ENCODE peak calls at places on chromosomes 7 and 10, in six cellular contexts. O is CD8-positive, alpha-beta T cell; U is kidney; S is hepatocyte; I is A549; Q is PC-3. T is an unnamed sample.

GRCh38 chr7:2626498-2627117 is 5.2 kb upstream of the TTYH3 start:
- DNase-seq in O (no peak), U (no peak), S (no peak), I (no peak), Q (no peak), T (no peak)

GRCh38 chr7:85554294-85554877 is 367.5 kb upstream of the SEMA3D start:
- DNase-seq in O (no peak), U (no peak), S (peak; percentile 84), I (peak; percentile 0), Q (peak; percentile 82), T (no peak)

GRCh38 chr10:51886438-51887068 is 187.2 kb upstream of the CSTF2T start:
- DNase-seq in O (no peak), U (no peak), S (no peak), I (no peak), Q (peak; percentile 85), T (no peak)

GRCh38 chr7:51366930-51367613 is 50.5 kb upstream of the COBL start:
- DNase-seq in O (no peak), U (no peak), S (peak; percentile 86), I (peak; percentile 84), Q (peak; percentile 75), T (no peak)

GRCh38 chr7:37448637-37449331 is at the start of gene ELMO1:
- DNase-seq in O (peak; percentile 76), U (peak; percentile 92), S (peak; percentile 88), I (peak; percentile 76), Q (peak; percentile 2), T (peak; percentile 86)

GRCh38 chr7:122626785-122627184 is 72.1 kb downstream of the RNF133 start:
- DNase-seq in O (no peak), U (no peak), S (no peak), I (no peak), Q (no peak), T (no peak)

GRCh38 chr10:49324711-49325110 is 25.7 kb downstream of the C10orf71 start:
- DNase-seq in O (no peak), U (no peak), S (no peak), I (no peak), Q (peak; percentile 57), T (no peak)

GRCh38 chr10:116836902-116837513 is 12.3 kb upstream of the ENO4 start:
- DNase-seq in O (no peak), U (no peak), S (no peak), I (no peak), Q (no peak), T (no peak)

GRCh38 chr7:13068032-13068431 is 380.6 kb downstream of the ARL4A start:
- DNase-seq in O (no peak), U (no peak), S (no peak), I (no peak), Q (no peak), T (no peak)

GRCh38 chr7:36441344-36442022 is 51.8 kb downstream of the ANLN start:
- DNase-seq in O (no peak), U (no peak), S (no peak), I (no peak), Q (no peak), T (no peak)

GRCh38 chr7:5596046-5596895 is 172.6 kb upstream of the TNRC18 start:
- DNase-seq in O (peak; percentile 70), U (peak; percentile 94), S (peak; percentile 89), I (peak; percentile 84), Q (peak; percentile 87), T (peak; percentile 87)

GRCh38 chr7:5598769-5599371 is 175.2 kb upstream of the TNRC18 start:
- DNase-seq in O (no peak), U (no peak), S (peak; percentile 85), I (no peak), Q (no peak), T (no peak)

GRCh38 chr7:5596896-5597246 is 173.2 kb upstream of the TNRC18 start:
- DNase-seq in O (no peak), U (no peak), S (no peak), I (no peak), Q (no peak), T (no peak)

GRCh38 chr7:5598261-5598761 is 174.7 kb upstream of the TNRC18 start:
- DNase-seq in O (no peak), U (no peak), S (no peak), I (no peak), Q (no peak), T (no peak)

GRCh38 chr7:5597772-5598171 is 174.1 kb upstream of the TNRC18 start:
- DNase-seq in O (no peak), U (no peak), S (peak; percentile 54), I (no peak), Q (no peak), T (no peak)
- H3K4me1 ChIP-seq in O (peaks cover 33% of the 10 kb centered on the region), U (no peaks in the 10 kb centered on the region), S (peaks cover 47% of the 10 kb centered on the region), I (peaks cover 43% of the 10 kb centered on the region), Q (peaks cover 38% of the 10 kb centered on the region), T (peaks cover 13% of the 10 kb centered on the region)

GRCh38 chr7:132677941-132678340 is 101.7 kb upstream of the PLXNA4 start:
- DNase-seq in O (no peak), U (no peak), S (no peak), I (no peak), Q (no peak), T (no peak)
- H3K27ac ChIP-seq in O (no peak overlapping the region), U (no peak overlapping the region), S (no peak overlapping the region), I (no peak overlapping the region), Q (no peak overlapping the region), T (no peak overlapping the region)

GRCh38 chr10:73989594-73990142 is 8.2 kb upstream of the VCL start:
- DNase-seq in O (no peak), U (no peak), S (no peak), I (no peak), Q (no peak), T (no peak)

GRCh38 chr10:73991846-73992245 is 6.1 kb upstream of the VCL start:
- DNase-seq in O (peak; percentile 77), U (no peak), S (no peak), I (no peak), Q (no peak), T (peak; percentile 74)

GRCh38 chr10:73995035-73995358 is 2.9 kb upstream of the VCL start:
- DNase-seq in O (no peak), U (no peak), S (no peak), I (no peak), Q (no peak), T (no peak)

GRCh38 chr10:73992899-73993788 is 4.8 kb upstream of the VCL start:
- DNase-seq in O (no peak), U (no peak), S (no peak), I (no peak), Q (no peak), T (no peak)

DNA sequence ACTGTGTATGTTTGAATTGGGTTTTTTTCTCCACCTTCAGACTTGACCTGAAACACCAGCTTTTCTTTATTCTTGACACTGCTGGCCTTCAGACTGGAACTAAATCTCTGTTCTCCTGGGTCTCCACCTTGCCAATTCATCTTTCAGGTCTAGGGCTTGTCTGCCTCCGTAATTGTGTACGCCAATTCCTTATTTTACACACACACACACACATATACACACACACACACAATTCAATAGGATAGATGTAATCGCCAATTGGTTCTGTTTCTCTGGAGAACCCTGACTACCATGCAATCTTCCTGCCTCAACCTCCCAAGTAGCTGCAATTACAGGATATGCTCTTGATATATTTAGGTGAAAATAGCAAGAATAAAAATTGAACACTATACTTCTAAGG is 6.7 kb upstream of the VCL start:
- DNase-seq in O (no peak), U (no peak), S (no peak), I (no peak), Q (no peak), T (no peak)
- H3K4me1 ChIP-seq in O (peaks cover 18% of the 10 kb centered on the region), U (no peaks in the 10 kb centered on the region), S (no peaks in the 10 kb centered on the region), I (no peaks in the 10 kb centered on the region), Q (no peaks in the 10 kb centered on the region), T (peaks cover 27% of the 10 kb centered on the region)

GRCh38 chr7:1468203-1468602 is 8.9 kb upstream of the MICALL2 start:
- DNase-seq in O (no peak), U (no peak), S (no peak), I (no peak), Q (no peak), T (no peak)

GRCh38 chr7:1468899-1469298 is 9.6 kb upstream of the MICALL2 start:
- DNase-seq in O (no peak), U (no peak), S (no peak), I (no peak), Q (no peak), T (no peak)

GRCh38 chr7:1464694-1465093 is 5.4 kb upstream of the MICALL2 start:
- DNase-seq in O (no peak), U (no peak), S (no peak), I (no peak), Q (no peak), T (no peak)

GRCh38 chr7:1463685-1464223 is 4.5 kb upstream of the MICALL2 start:
- DNase-seq in O (no peak), U (no peak), S (no peak), I (no peak), Q (no peak), T (no peak)

DNA sequence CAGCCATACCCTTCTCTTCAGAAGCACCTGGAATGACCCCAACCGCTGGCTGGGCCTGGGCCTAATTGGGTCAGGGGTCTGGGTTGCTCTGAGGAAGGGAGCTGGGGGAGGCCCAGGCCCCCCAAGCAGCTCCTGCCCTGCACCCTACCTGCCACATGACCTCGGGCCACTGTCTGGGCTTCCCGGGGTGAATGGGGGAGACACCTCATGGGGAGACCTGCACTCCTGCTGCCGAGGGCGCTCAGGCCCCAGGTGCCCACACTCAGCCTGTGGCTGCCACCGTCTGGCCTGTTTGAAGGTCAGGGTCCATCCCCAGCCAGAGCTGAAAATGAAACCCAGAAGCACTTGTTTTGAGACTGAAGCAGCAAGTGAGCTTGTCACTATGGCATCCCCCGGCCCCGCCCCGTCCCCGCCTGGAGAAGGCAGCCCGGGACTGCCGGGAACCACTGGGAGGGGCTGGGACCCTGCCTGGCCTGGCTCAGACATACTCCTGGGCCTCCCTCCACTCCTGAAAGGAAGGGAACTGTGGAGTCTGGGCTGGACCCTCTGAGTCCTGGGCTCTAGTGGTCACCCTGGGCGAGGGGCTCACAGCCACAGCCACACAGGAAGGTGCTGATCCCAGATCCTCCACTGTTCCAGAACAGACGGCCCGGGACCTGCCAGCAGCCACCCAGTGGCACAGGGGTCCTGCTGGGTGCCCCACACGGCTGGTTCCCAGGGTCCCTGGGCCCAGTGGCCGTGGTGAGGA is 7.4 kb upstream of the MICALL2 start:
- DNase-seq in O (no peak), U (peak; percentile 97), S (peak; percentile 91), I (peak; percentile 51), Q (peak; percentile 29), T (no peak)
- H3K27ac ChIP-seq in O (no peak overlapping the region), U (peak overlapping the region; percentile 80), S (peak overlapping the region; percentile 91), I (no peak overlapping the region), Q (no peak overlapping the region), T (peak overlapping the region; percentile 75)

T was measured in left lung.